ENCODE peak calls at places on chromosome 21, in nine cellular contexts. B, W, R, F, K, D, Y, Q and O are unnamed samples.

GRCh38 chr21:26042181-26042876 is 128.2 kb downstream of the APP start:
- DNase-seq in Y (no peak), W (no peak), F (no peak), Q (no peak), D (no peak), R (no peak), B (no peak), K (no peak), O (no peak)

GRCh38 chr21:21028275-21028814 is 30.1 kb downstream of the NCAM2 start:
- DNase-seq in B (no peak), F (no peak), Q (no peak), D (no peak), R (no peak), Y (no peak), K (no peak), W (no peak), O (no peak)

GRCh38 chr21:45573452-45574035 is 31.3 kb upstream of the SLC19A1 start:
- DNase-seq in Q (no peak), F (no peak), D (no peak), K (no peak), W (no peak), Y (peak; percentile 14), B (no peak), R (no peak), O (no peak)

GRCh38 chr21:43278766-43279577 is 110.2 kb downstream of the CRYAA start:
- DNase-seq in R (no peak), D (no peak), Y (no peak), K (no peak), B (no peak), F (no peak), Q (no peak), W (no peak), O (no peak)

GRCh38 chr21:34372321-34372720 is 3.0 kb upstream of the SMIM11 start:
- DNase-seq in Y (no peak), D (no peak), B (no peak), R (no peak), F (no peak), K (no peak), W (no peak), Q (no peak), O (no peak)

GRCh38 chr21:42706765-42707164 is 53.3 kb downstream of the PDE9A start:
- DNase-seq in R (no peak), Q (no peak), D (peak; percentile 28), K (no peak), F (no peak), B (no peak), W (no peak), Y (no peak), O (no peak)

GRCh38 chr21:43719748-43720538 is 1.0 kb downstream of the PDXK start:
- DNase-seq in K (no peak), Q (no peak), W (no peak), D (no peak), B (no peak), R (no peak), Y (no peak), F (no peak), O (no peak)

GRCh38 chr21:38295997-38296764 is 39.4 kb downstream of the KCNJ15 start:
- DNase-seq in D (no peak), Y (peak; percentile 68), K (no peak), F (no peak), Q (no peak), B (no peak), W (no peak), R (peak; percentile 18), O (no peak)

GRCh38 chr21:36913247-36914169 is 53.0 kb downstream of the HLCS start:
- DNase-seq in Y (no peak), D (no peak), K (no peak), R (no peak), Q (no peak), F (no peak), B (no peak), W (no peak), O (no peak)

GRCh38 chr21:39818557-39818956 is 48.7 kb upstream of the PCP4 start:
- DNase-seq in D (no peak), K (no peak), R (no peak), B (no peak), Q (no peak), W (no peak), Y (no peak), F (no peak), O (no peak)

GRCh38 chr21:31343680-31344480 is at the start of gene TIAM1:
- DNase-seq in R (peak; percentile 68), D (no peak), W (peak; percentile 69), Y (no peak), K (peak; percentile 9), Q (no peak), B (peak; percentile 47), F (peak; percentile 35), O (no peak)

GRCh38 chr21:42735061-42735460 is 81.6 kb downstream of the PDE9A start:
- DNase-seq in F (no peak), Q (no peak), B (no peak), Y (no peak), K (no peak), W (no peak), R (no peak), D (no peak), O (no peak)

GRCh38 chr21:37815893-37816292 is 100.4 kb downstream of the KCNJ6 start:
- DNase-seq in B (no peak), Y (no peak), K (no peak), D (no peak), Q (no peak), W (no peak), R (no peak), F (no peak), O (no peak)

GRCh38 chr21:42453301-42454220 is 42.5 kb downstream of the RSPH1 start:
- DNase-seq in Q (no peak), B (no peak), R (no peak), K (no peak), F (no peak), Y (no peak), D (peak; percentile 80), W (no peak), O (no peak)

GRCh38 chr21:26068776-26069175 is 101.8 kb downstream of the APP start:
- DNase-seq in Q (no peak), F (no peak), R (no peak), B (no peak), Y (no peak), K (no peak), D (no peak), W (no peak), O (no peak)

GRCh38 chr21:45405819-45406762 is 1.1 kb downstream of the COL18A1 start:
- DNase-seq in Q (no peak), W (no peak), K (no peak), B (no peak), F (no peak), Y (peak; percentile 85), D (no peak), R (peak; percentile 24), O (no peak)

GRCh38 chr21:42537106-42537742 is 23.6 kb downstream of the SLC37A1 start:
- DNase-seq in K (peak; percentile 5), R (no peak), F (no peak), D (no peak), Y (no peak), W (peak; percentile 32), B (peak; percentile 19), Q (no peak), O (no peak)

GRCh38 chr21:16343776-16344175 is 614.0 kb downstream of the USP25 start:
- DNase-seq in W (no peak), D (no peak), R (no peak), Q (no peak), B (no peak), F (no peak), K (no peak), Y (no peak), O (no peak)

GRCh38 chr21:41160036-41160435 is 7.9 kb upstream of the BACE2 start:
- DNase-seq in B (no peak), Q (no peak), K (no peak), R (no peak), F (no peak), D (no peak), W (no peak), Y (no peak), O (no peak)